ENCODE peak calls at places on chromosomes 7 and 10, in seven cellular contexts. One of them, this sample, is unnamed.

GRCh38 chr7:18200855-18201254 is 173.2 kb upstream of the PRPS1L1 start:
- DNase-seq in fibroblast of pulmonary artery: no peak
- DNase-seq in HFF-Myc: no peak
- DNase-seq in spleen: no peak
- DNase-seq in A549: no peak
- DNase-seq in psoas muscle: no peak
- DNase-seq in neural progenitor cell: no peak
- DNase-seq in this sample: no peak

GRCh38 chr10:56481521-56482091 is 120.5 kb upstream of the ZWINT start:
- DNase-seq in fibroblast of pulmonary artery: no peak
- DNase-seq in HFF-Myc: no peak
- DNase-seq in spleen: no peak
- DNase-seq in A549: no peak
- DNase-seq in psoas muscle: no peak
- DNase-seq in neural progenitor cell: no peak
- DNase-seq in this sample: no peak

GRCh38 chr7:32266932-32267475 is 196.8 kb upstream of the PDE1C start:
- DNase-seq in fibroblast of pulmonary artery: no peak
- DNase-seq in HFF-Myc: no peak
- DNase-seq in spleen: no peak
- DNase-seq in A549: no peak
- DNase-seq in psoas muscle: no peak
- DNase-seq in neural progenitor cell: peak
- DNase-seq in this sample: no peak

GRCh38 chr7:34036069-34036920 is 131.0 kb downstream of the BMPER start:
- DNase-seq in fibroblast of pulmonary artery: peak
- DNase-seq in HFF-Myc: no peak
- DNase-seq in spleen: peak
- DNase-seq in A549: peak
- DNase-seq in psoas muscle: no peak
- DNase-seq in neural progenitor cell: no peak
- DNase-seq in this sample: no peak

GRCh38 chr10:75876710-75877109 is 445.3 kb downstream of the LRMDA start:
- DNase-seq in fibroblast of pulmonary artery: no peak
- DNase-seq in HFF-Myc: no peak
- DNase-seq in spleen: no peak
- DNase-seq in A549: no peak
- DNase-seq in psoas muscle: no peak
- DNase-seq in neural progenitor cell: no peak
- DNase-seq in this sample: no peak

GRCh38 chr7:2452074-2452507 is 24.1 kb downstream of the GRIFIN start:
- DNase-seq in fibroblast of pulmonary artery: no peak
- DNase-seq in HFF-Myc: no peak
- DNase-seq in spleen: peak
- DNase-seq in A549: no peak
- DNase-seq in psoas muscle: no peak
- DNase-seq in neural progenitor cell: no peak
- DNase-seq in this sample: no peak

GRCh38 chr7:98205162-98205845 is 5.9 kb upstream of the BHLHA15 start:
- DNase-seq in fibroblast of pulmonary artery: no peak
- DNase-seq in HFF-Myc: no peak
- DNase-seq in spleen: peak
- DNase-seq in A549: no peak
- DNase-seq in psoas muscle: no peak
- DNase-seq in neural progenitor cell: no peak
- DNase-seq in this sample: no peak

GRCh38 chr10:338176-339037 is 203.2 kb downstream of the ZMYND11 start:
- DNase-seq in fibroblast of pulmonary artery: peak
- DNase-seq in HFF-Myc: no peak
- DNase-seq in spleen: no peak
- DNase-seq in A549: peak
- DNase-seq in psoas muscle: no peak
- DNase-seq in neural progenitor cell: no peak
- DNase-seq in this sample: no peak

GRCh38 chr10:387949-388660 is 252.8 kb downstream of the ZMYND11 start:
- DNase-seq in fibroblast of pulmonary artery: no peak
- DNase-seq in HFF-Myc: no peak
- DNase-seq in spleen: no peak
- DNase-seq in A549: no peak
- DNase-seq in psoas muscle: no peak
- DNase-seq in neural progenitor cell: no peak
- DNase-seq in this sample: no peak

GRCh38 chr7:141700291-141700847 is 1.6 kb downstream of the DENND11 start:
- DNase-seq in fibroblast of pulmonary artery: no peak
- DNase-seq in HFF-Myc: no peak
- DNase-seq in spleen: no peak
- DNase-seq in A549: no peak
- DNase-seq in psoas muscle: no peak
- DNase-seq in neural progenitor cell: no peak
- DNase-seq in this sample: no peak

GRCh38 chr10:5531558-5532230 is 6.9 kb downstream of the CALML3 start:
- DNase-seq in fibroblast of pulmonary artery: no peak
- DNase-seq in HFF-Myc: no peak
- DNase-seq in spleen: peak
- DNase-seq in A549: no peak
- DNase-seq in psoas muscle: peak
- DNase-seq in neural progenitor cell: no peak
- DNase-seq in this sample: no peak

GRCh38 chr10:119667562-119668328 is 16.6 kb downstream of the BAG3 start:
- DNase-seq in fibroblast of pulmonary artery: peak
- DNase-seq in HFF-Myc: peak
- DNase-seq in spleen: no peak
- DNase-seq in A549: peak
- DNase-seq in psoas muscle: peak
- DNase-seq in neural progenitor cell: peak
- DNase-seq in this sample: peak

GRCh38 chr10:57664815-57665214 is 602.9 kb downstream of the IPMK start:
- DNase-seq in fibroblast of pulmonary artery: peak
- DNase-seq in HFF-Myc: no peak
- DNase-seq in spleen: no peak
- DNase-seq in A549: no peak
- DNase-seq in psoas muscle: no peak
- DNase-seq in neural progenitor cell: no peak
- DNase-seq in this sample: no peak

GRCh38 chr7:37405603-37406122 is 43.0 kb downstream of the ELMO1 start:
- DNase-seq in fibroblast of pulmonary artery: no peak
- DNase-seq in HFF-Myc: no peak
- DNase-seq in spleen: no peak
- DNase-seq in A549: no peak
- DNase-seq in psoas muscle: no peak
- DNase-seq in neural progenitor cell: no peak
- DNase-seq in this sample: no peak

GRCh38 chr7:1817061-1817712 is 147.1 kb downstream of the ELFN1 start:
- DNase-seq in fibroblast of pulmonary artery: no peak
- DNase-seq in HFF-Myc: no peak
- DNase-seq in spleen: peak
- DNase-seq in A549: no peak
- DNase-seq in psoas muscle: peak
- DNase-seq in neural progenitor cell: no peak
- DNase-seq in this sample: no peak

GRCh38 chr10:112140110-112140755 is 43.3 kb downstream of the GPAM start:
- DNase-seq in fibroblast of pulmonary artery: peak
- DNase-seq in HFF-Myc: peak
- DNase-seq in spleen: peak
- DNase-seq in A549: peak
- DNase-seq in psoas muscle: peak
- DNase-seq in neural progenitor cell: peak
- DNase-seq in this sample: peak

GRCh38 chr7:107564553-107565298 is 955 bp downstream of the DUS4L start:
- DNase-seq in fibroblast of pulmonary artery: peak
- DNase-seq in HFF-Myc: no peak
- DNase-seq in spleen: no peak
- DNase-seq in A549: peak
- DNase-seq in psoas muscle: no peak
- DNase-seq in neural progenitor cell: peak
- DNase-seq in this sample: no peak

GRCh38 chr7:106664343-106664742 is 3.4 kb upstream of the CCDC71L start:
- DNase-seq in fibroblast of pulmonary artery: no peak
- DNase-seq in HFF-Myc: no peak
- DNase-seq in spleen: no peak
- DNase-seq in A549: no peak
- DNase-seq in psoas muscle: no peak
- DNase-seq in neural progenitor cell: no peak
- DNase-seq in this sample: no peak

GRCh38 chr7:111113263-111114017 is 22.5 kb downstream of the LRRN3 start:
- DNase-seq in fibroblast of pulmonary artery: peak
- DNase-seq in HFF-Myc: no peak
- DNase-seq in spleen: no peak
- DNase-seq in A549: peak
- DNase-seq in psoas muscle: no peak
- DNase-seq in neural progenitor cell: no peak
- DNase-seq in this sample: no peak

GRCh38 chr10:45154481-45154880 is 153.8 kb downstream of the ZNF22 start:
- DNase-seq in fibroblast of pulmonary artery: peak
- DNase-seq in HFF-Myc: no peak
- DNase-seq in spleen: no peak
- DNase-seq in A549: no peak
- DNase-seq in psoas muscle: no peak
- DNase-seq in neural progenitor cell: no peak
- DNase-seq in this sample: no peak

GRCh38 chr10:15231403-15231802 is 62.9 kb upstream of the NMT2 start:
- DNase-seq in fibroblast of pulmonary artery: no peak
- DNase-seq in HFF-Myc: no peak
- DNase-seq in spleen: no peak
- DNase-seq in A549: no peak
- DNase-seq in psoas muscle: no peak
- DNase-seq in neural progenitor cell: no peak
- DNase-seq in this sample: no peak

GRCh38 chr10:50605280-50606270 is 18.2 kb downstream of the SGMS1 start:
- DNase-seq in fibroblast of pulmonary artery: peak
- DNase-seq in HFF-Myc: no peak
- DNase-seq in spleen: no peak
- DNase-seq in A549: peak
- DNase-seq in psoas muscle: no peak
- DNase-seq in neural progenitor cell: no peak
- DNase-seq in this sample: no peak

GRCh38 chr10:73359492-73359891 is 828 bp upstream of the CFAP70 start:
- DNase-seq in fibroblast of pulmonary artery: no peak
- DNase-seq in HFF-Myc: no peak
- DNase-seq in spleen: no peak
- DNase-seq in A549: no peak
- DNase-seq in psoas muscle: no peak
- DNase-seq in neural progenitor cell: no peak
- DNase-seq in this sample: no peak

GRCh38 chr10:103273026-103273425 is 3.9 kb upstream of the INA start:
- DNase-seq in fibroblast of pulmonary artery: peak
- DNase-seq in HFF-Myc: peak
- DNase-seq in spleen: no peak
- DNase-seq in A549: peak
- DNase-seq in psoas muscle: peak
- DNase-seq in neural progenitor cell: no peak
- DNase-seq in this sample: no peak

GRCh38 chr10:11328264-11329054 is 283.0 kb downstream of the USP6NL start:
- DNase-seq in fibroblast of pulmonary artery: no peak
- DNase-seq in HFF-Myc: no peak
- DNase-seq in spleen: no peak
- DNase-seq in A549: no peak
- DNase-seq in psoas muscle: peak
- DNase-seq in neural progenitor cell: peak
- DNase-seq in this sample: no peak

GRCh38 chr10:69786791-69787190 is 14.9 kb upstream of the COL13A1 start:
- DNase-seq in fibroblast of pulmonary artery: peak
- DNase-seq in HFF-Myc: no peak
- DNase-seq in spleen: no peak
- DNase-seq in A549: peak
- DNase-seq in psoas muscle: no peak
- DNase-seq in neural progenitor cell: peak
- DNase-seq in this sample: no peak
- TF ChIP-seq CTCF in fibroblast of pulmonary artery: peak
- TF ChIP-seq CTCF in HFF-Myc: peak
- TF ChIP-seq CTCF in spleen: peak
- TF ChIP-seq CTCF in A549: peak
- TF ChIP-seq CTCF in psoas muscle: peak
- TF ChIP-seq CTCF in neural progenitor cell: peak
- TF ChIP-seq CTCF in this sample: peak

DNA sequence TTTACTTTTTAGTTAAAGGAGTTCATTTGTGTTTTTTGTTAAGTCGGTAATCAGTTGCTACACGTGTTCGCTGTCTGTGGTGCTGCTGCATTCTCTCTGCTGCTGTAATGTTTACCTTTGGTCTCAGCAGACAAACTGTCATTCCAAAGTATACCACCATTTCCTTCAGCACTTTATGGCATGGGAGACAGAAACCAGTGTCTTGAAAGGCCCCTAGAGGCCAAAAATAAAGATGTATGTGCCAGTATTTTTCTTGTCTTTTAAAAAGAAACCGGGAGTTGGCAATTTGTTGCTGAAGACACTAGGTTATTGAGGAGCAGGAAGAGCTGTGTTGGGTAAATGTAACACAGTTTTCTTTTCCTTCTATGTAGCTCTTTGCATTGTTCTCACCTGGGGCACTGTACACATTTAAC is 24.1 kb downstream of the ZNF92 start:
- DNase-seq in fibroblast of pulmonary artery: peak
- DNase-seq in HFF-Myc: no peak
- DNase-seq in spleen: no peak
- DNase-seq in A549: no peak
- DNase-seq in psoas muscle: no peak
- DNase-seq in neural progenitor cell: no peak
- DNase-seq in this sample: no peak
- TF ChIP-seq CTCF in fibroblast of pulmonary artery: no peak
- TF ChIP-seq CTCF in HFF-Myc: no peak
- TF ChIP-seq CTCF in spleen: no peak
- TF ChIP-seq CTCF in A549: no peak
- TF ChIP-seq CTCF in psoas muscle: no peak
- TF ChIP-seq CTCF in neural progenitor cell: no peak
- TF ChIP-seq CTCF in this sample: no peak

DNA sequence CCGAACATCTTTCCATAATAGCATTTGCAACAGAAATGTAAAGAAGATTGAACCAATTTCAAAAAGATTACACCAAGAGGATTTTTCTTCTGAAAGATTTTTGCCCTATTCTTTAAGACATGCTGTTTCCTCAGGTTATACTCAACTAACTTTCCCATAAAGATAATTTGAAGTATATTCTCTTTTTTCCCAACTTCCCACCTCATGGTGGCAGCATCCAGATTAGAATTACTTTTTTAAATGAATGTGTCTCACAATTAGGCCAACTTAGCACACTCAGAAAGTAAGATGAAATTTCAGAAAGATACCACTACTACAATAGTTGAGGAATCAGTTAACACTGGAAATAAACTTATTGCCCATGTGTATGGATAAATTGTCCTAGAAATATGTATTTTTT is 178.2 kb upstream of the CSTF2T start:
- DNase-seq in fibroblast of pulmonary artery: no peak
- DNase-seq in HFF-Myc: no peak
- DNase-seq in spleen: no peak
- DNase-seq in A549: no peak
- DNase-seq in psoas muscle: no peak
- DNase-seq in neural progenitor cell: no peak
- DNase-seq in this sample: no peak
- TF ChIP-seq CTCF in fibroblast of pulmonary artery: no peak
- TF ChIP-seq CTCF in HFF-Myc: no peak
- TF ChIP-seq CTCF in spleen: no peak
- TF ChIP-seq CTCF in A549: no peak
- TF ChIP-seq CTCF in psoas muscle: no peak
- TF ChIP-seq CTCF in neural progenitor cell: no peak
- TF ChIP-seq CTCF in this sample: no peak

DNA sequence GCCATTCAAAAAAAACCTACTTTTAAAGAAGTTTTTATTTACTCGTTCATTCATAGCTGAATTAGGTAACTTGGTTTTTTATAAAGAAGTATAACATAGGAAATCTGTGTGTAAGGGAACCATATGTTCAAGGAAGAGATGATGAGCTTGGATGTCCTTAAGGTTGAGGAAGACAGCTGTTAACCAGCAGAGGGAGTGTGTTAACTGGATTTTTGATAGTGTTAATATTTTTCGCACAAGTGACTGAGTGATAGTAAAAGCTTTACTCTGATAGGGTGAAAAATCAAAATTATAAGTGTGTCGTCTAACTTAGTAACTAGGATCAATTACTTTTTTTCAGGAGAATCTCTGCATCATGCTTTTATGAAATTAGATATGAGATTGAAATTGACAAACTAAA is 134.7 kb downstream of the ARL5B start:
- DNase-seq in fibroblast of pulmonary artery: peak
- DNase-seq in HFF-Myc: no peak
- DNase-seq in spleen: no peak
- DNase-seq in A549: peak
- DNase-seq in psoas muscle: no peak
- DNase-seq in neural progenitor cell: peak
- DNase-seq in this sample: no peak
- TF ChIP-seq CTCF in fibroblast of pulmonary artery: peak
- TF ChIP-seq CTCF in HFF-Myc: no peak
- TF ChIP-seq CTCF in spleen: no peak
- TF ChIP-seq CTCF in A549: peak
- TF ChIP-seq CTCF in psoas muscle: peak
- TF ChIP-seq CTCF in neural progenitor cell: peak
- TF ChIP-seq CTCF in this sample: peak